ENCODE peak calls at places on chromosomes 1 and 21, in four cellular contexts. I is renal cortical epithelial cell; N is T-helper 17 cell; T is natural killer cell treated with Interleukin-12 subunit alpha and Interleukin-12 subunit beta and Interleukin-15 and Interleukin-18, amount 100 ng/mL, for 72 hours. Y is an unnamed sample.

GRCh38 chr1:91120421-91120820 is 98.6 kb upstream of the ZNF644 start:
- DNase-seq in I (no peak), N (no peak), T (no peak), Y (no peak)

GRCh38 chr1:6359568-6360496 is 33.7 kb downstream of the ACOT7 start:
- DNase-seq in I (peak), N (no peak), T (peak), Y (no peak)

GRCh38 chr1:43279161-43279560 is 6.2 kb downstream of the C1orf210 start:
- DNase-seq in I (peak), N (no peak), T (no peak), Y (no peak)

GRCh38 chr1:171717080-171717479 is 24.8 kb downstream of the VAMP4 start:
- DNase-seq in I (no peak), N (no peak), T (no peak), Y (no peak)

GRCh38 chr1:226438007-226438406 is 30.1 kb upstream of the PARP1 start:
- DNase-seq in I (no peak), N (no peak), T (no peak), Y (peak)

GRCh38 chr1:41003640-41004220 is 17.8 kb downstream of the SLFNL1 start:
- DNase-seq in I (peak), N (peak), T (peak), Y (peak)

GRCh38 chr1:109134423-109134822 is 20.5 kb downstream of the ELAPOR1 start:
- DNase-seq in I (no peak), N (no peak), T (no peak), Y (no peak)

GRCh38 chr1:26710811-26711210 is 15.0 kb downstream of the ARID1A start:
- DNase-seq in I (no peak), N (no peak), T (no peak), Y (no peak)

GRCh38 chr21:19245188-19245580 is 841.6 kb upstream of the TMPRSS15 start:
- DNase-seq in I (no peak), N (no peak), T (no peak), Y (no peak)

GRCh38 chr1:103180660-103181059 is 72.3 kb upstream of the COL11A1 start:
- DNase-seq in I (peak), N (no peak), T (no peak), Y (peak)